ENCODE peak calls at places on chromosome 16, in eight cellular contexts. F is ascending aorta, G is right cardiac atrium, M is fibroblast of lung, Z is PC-9, T is psoas muscle, K is cardiac muscle cell, Q is Panc1. P is an unnamed sample. For H3K9me3, the result is how much of the 10 kb centered on the place peaks cover.

GRCh38 chr16:21626659-21627277 is 25.6 kb downstream of the IGSF6 start:
- DNase-seq in Z (peak), F (no peak), T (peak), Q (no peak), M (peak), K (peak), G (no peak), P (peak)

GRCh38 chr16:69888005-69888560 is 63.1 kb upstream of the CLEC18A start:
- DNase-seq in K (no peak), M (no peak), F (no peak), Z (no peak), T (no peak), Q (no peak), G (no peak), P (no peak)

GRCh38 chr16:1048442-1049112 is 24.0 kb upstream of the SSTR5 start:
- DNase-seq in G (peak), F (no peak), T (peak), M (peak), Q (no peak), Z (peak), K (peak), P (no peak)

GRCh38 chr16:89522287-89522686 is 14.1 kb downstream of the SPG7 start:
- DNase-seq in G (no peak), Q (no peak), Z (no peak), F (no peak), M (no peak), K (no peak), T (no peak), P (no peak)

GRCh38 chr16:7374614-7375174 is 42.0 kb downstream of the RBFOX1 start:
- DNase-seq in Q (no peak), G (no peak), F (no peak), Z (no peak), T (no peak), M (no peak), K (no peak), P (no peak)

GRCh38 chr16:75494184-75494583 is 1.1 kb downstream of the CHST6 start:
- DNase-seq in Z (no peak), M (no peak), F (no peak), T (no peak), K (no peak), Q (no peak), G (no peak), P (no peak)

GRCh38 chr16:50201784-50202183 is 48.7 kb downstream of the TENT4B start:
- DNase-seq in K (peak), F (no peak), G (no peak), Z (no peak), M (no peak), T (no peak), Q (no peak), P (no peak)

GRCh38 chr16:86396318-86396882 is 113.9 kb upstream of the FOXF1 start:
- DNase-seq in Q (no peak), M (peak), T (no peak), G (no peak), F (no peak), K (peak), Z (no peak), P (peak)

GRCh38 chr16:74107795-74108610 is 188.6 kb upstream of the PSMD7 start:
- DNase-seq in Z (peak), T (no peak), Q (peak), M (no peak), G (peak), F (no peak), K (peak), P (peak)

GRCh38 chr16:87681990-87682570 is 79.8 kb downstream of the JPH3 start:
- DNase-seq in Z (no peak), M (peak), F (no peak), Q (no peak), T (no peak), G (no peak), K (peak), P (peak)

GRCh38 chr16:69925311-69925710 is 25.8 kb upstream of the CLEC18A start:
- DNase-seq in K (no peak), M (no peak), T (no peak), Z (no peak), F (no peak), Q (no peak), G (no peak), P (no peak)

GRCh38 chr16:88651276-88651988 is 579 bp upstream of the CYBA start:
- DNase-seq in T (peak), Z (no peak), F (peak), Q (peak), M (no peak), K (no peak), G (peak), P (no peak)

GRCh38 chr16:17435324-17435723 is 35.4 kb downstream of the XYLT1 start:
- DNase-seq in K (no peak), G (no peak), T (no peak), Q (no peak), F (no peak), Z (no peak), M (no peak), P (no peak)

GRCh38 chr16:76232704-76233103 is 44.5 kb upstream of the CNTNAP4 start:
- DNase-seq in G (no peak), Z (no peak), M (no peak), K (no peak), T (no peak), Q (no peak), F (no peak), P (no peak)

GRCh38 chr16:83992624-83993023 is 24.6 kb downstream of the NECAB2 start:
- DNase-seq in Z (no peak), Q (no peak), F (no peak), M (peak), K (peak), G (peak), T (no peak), P (peak)

GRCh38 chr16:57167951-57168350 is 17.9 kb downstream of the PSME3IP1 start:
- DNase-seq in F (no peak), Q (no peak), M (peak), G (no peak), Z (no peak), T (no peak), K (peak), P (no peak)

GRCh38 chr16:12901204-12901596 is 198 bp upstream of the SHISA9 start:
- DNase-seq in Q (no peak), M (no peak), F (no peak), K (no peak), Z (peak), T (no peak), G (no peak), P (no peak)

GRCh38 chr16:17937003-17937402 is 399.5 kb downstream of the NPIPA8 start:
- DNase-seq in Q (no peak), Z (no peak), F (no peak), K (no peak), T (no peak), G (no peak), M (no peak), P (no peak)

GRCh38 chr16:83549836-83550569 is 257.8 kb upstream of the HSBP1 start:
- DNase-seq in F (no peak), Z (no peak), G (no peak), K (no peak), M (no peak), Q (no peak), T (no peak), P (no peak)

GRCh38 chr16:24988593-24989338 is 26.4 kb downstream of the ARHGAP17 start:
- DNase-seq in T (no peak), F (peak), K (peak), M (peak), G (no peak), Q (no peak), Z (peak), P (peak)

GRCh38 chr16:81094771-81095251 is 1.4 kb downstream of the GCSH start:
- DNase-seq in F (no peak), M (peak), T (no peak), G (no peak), K (peak), Q (no peak), Z (no peak), P (no peak)

GRCh38 chr16:78869492-78869891 is 731.0 kb downstream of the MAF start:
- DNase-seq in G (no peak), Z (no peak), M (no peak), T (no peak), Q (no peak), F (no peak), K (no peak), P (no peak)

GRCh38 chr16:30605148-30605547 is 5.0 kb downstream of the ZNF689 start:
- DNase-seq in G (peak), T (no peak), M (no peak), F (no peak), K (no peak), Z (no peak), Q (no peak), P (no peak)

GRCh38 chr16:74448990-74449389 is 27.7 kb upstream of the CLEC18B start:
- DNase-seq in K (peak), M (peak), Z (peak), F (peak), G (peak), Q (peak), T (peak), P (peak)

GRCh38 chr16:82603784-82604411 is 22.9 kb upstream of the CDH13 start:
- DNase-seq in K (peak), M (peak), Q (no peak), Z (no peak), F (peak), G (peak), T (peak), P (peak)

GRCh38 chr16:69745959-69746358 is 8.8 kb downstream of the NOB1 start:
- DNase-seq in K (no peak), M (no peak), Q (no peak), T (no peak), G (no peak), F (no peak), Z (no peak), P (no peak)

GRCh38 chr16:80084614-80085013 is 456.2 kb upstream of the DYNLRB2 start:
- DNase-seq in G (peak), Q (no peak), Z (peak), F (peak), K (peak), M (peak), T (peak), P (no peak)

GRCh38 chr16:10558746-10559641 is 21.4 kb downstream of the EMP2 start:
- DNase-seq in F (peak), K (peak), Z (peak), M (peak), G (peak), Q (no peak), T (peak), P (peak)

GRCh38 chr16:4517812-4518211 is 20.8 kb downstream of the CDIP1 start:
- DNase-seq in M (peak), Z (peak), T (no peak), F (no peak), G (no peak), Q (no peak), K (peak), P (peak)

GRCh38 chr16:68166264-68166663 is 69.7 kb downstream of the ESRP2 start:
- DNase-seq in K (no peak), Q (no peak), T (no peak), G (no peak), Z (no peak), F (no peak), M (no peak), P (no peak)

GRCh38 chr16:67663151-67663876 is 2.6 kb downstream of the PARD6A start:
- DNase-seq in F (no peak), Q (no peak), M (no peak), K (peak), Z (no peak), G (no peak), T (no peak), P (no peak)

GRCh38 chr16:75555213-75555706 is 792 bp downstream of the TMEM231 start:
- DNase-seq in Q (peak), K (peak), F (peak), M (peak), Z (peak), T (peak), G (peak), P (peak)

GRCh38 chr16:35525979-35526590 is 2066.7 kb downstream of the TP53TG3F start:
- DNase-seq in Z (peak), Q (no peak), M (no peak), G (no peak), F (no peak), T (no peak), K (no peak), P (no peak)

GRCh38 chr16:12416136-12416787 is 387.4 kb downstream of the CPPED1 start:
- DNase-seq in Q (no peak), G (no peak), T (no peak), F (no peak), M (no peak), Z (no peak), K (no peak), P (no peak)

GRCh38 chr16:3295209-3295608 is 10.0 kb downstream of the TIGD7 start:
- DNase-seq in G (no peak), F (no peak), Z (no peak), Q (no peak), K (no peak), T (no peak), M (no peak), P (no peak)
- H3K9me3 ChIP-seq in G (under half), F (half or more), Z (half or more), Q (half or more), K (under half), T (half or more), M (under half), P (half or more)

GRCh38 chr16:85170066-85171003 is 58.1 kb upstream of the CIBAR2 start:
- DNase-seq in F (no peak), M (no peak), Q (no peak), K (no peak), T (peak), Z (no peak), G (no peak), P (peak)
- H3K4me3 ChIP-seq in F (peak), M (peak), Q (peak), K (peak), T (peak), Z (peak), G (peak), P (peak)

GRCh38 chr16:3327514-3327913 is 22.2 kb downstream of the ZNF75A start:
- DNase-seq in T (no peak), Z (no peak), F (no peak), M (no peak), G (no peak), Q (no peak), K (no peak), P (no peak)
- H3K9me3 ChIP-seq in T (under half), Z (under half), F (under half), M (under half), G (under half), Q (under half), K (under half), P (under half)

GRCh38 chr16:58501242-58502131 is 1.5 kb downstream of the NDRG4 start:
- DNase-seq in Z (no peak), M (peak), Q (no peak), G (no peak), T (no peak), F (no peak), K (no peak), P (no peak)

GRCh38 chr16:58499092-58499511 is 841 bp upstream of the NDRG4 start:
- DNase-seq in T (no peak), Q (no peak), K (no peak), G (no peak), F (no peak), Z (no peak), M (no peak), P (no peak)

GRCh38 chr16:58498341-58499091 is 1.4 kb upstream of the NDRG4 start:
- DNase-seq in G (no peak), T (no peak), K (no peak), F (no peak), M (no peak), Z (no peak), Q (no peak), P (no peak)

GRCh38 chr16:58500329-58501241 is 642 bp downstream of the NDRG4 start:
- DNase-seq in M (no peak), K (no peak), Q (no peak), G (no peak), F (no peak), Z (no peak), T (no peak), P (no peak)

GRCh38 chr16:58499615-58500328 is at the start of gene NDRG4:
- DNase-seq in Z (peak), F (peak), M (peak), Q (no peak), T (peak), G (peak), K (peak), P (peak)
- H3K4me3 ChIP-seq in Z (peak), F (peak), M (peak), Q (peak), T (no peak), G (no peak), K (peak), P (peak)

GRCh38 chr16:72639494-72639893 is 408.4 kb downstream of the ZFHX3 start:
- DNase-seq in M (no peak), Z (no peak), K (no peak), T (no peak), G (no peak), F (no peak), Q (no peak), P (no peak)
- H3K9me3 ChIP-seq in M (under half), Z (under half), K (under half), T (under half), G (under half), F (under half), Q (under half), P (under half)